ENCODE peak calls at places on chromosome 21, in eight cellular contexts. B is thyroid gland, Z is fibroblast of lung, Q is left ventricle myocardium inferior, A is fibroblast of pulmonary artery, U is fibroblast of the aortic adventitia, H is foreskin fibroblast, E is OCI-LY7. R is an unnamed sample.

GRCh38 chr21:27885296-27885711 is 918.4 kb upstream of the ADAMTS5 start:
- DNase-seq in B (no peak), Z (no peak), Q (no peak), A (no peak), U (no peak), H (no peak), E (no peak), R (no peak)

GRCh38 chr21:39316062-39316461 is 2.6 kb upstream of the BRWD1 start:
- DNase-seq in B (no peak), Z (no peak), Q (no peak), A (no peak), U (no peak), H (no peak), E (no peak), R (no peak)

GRCh38 chr21:35138665-35139381 is 89.7 kb upstream of the RUNX1 start:
- DNase-seq in B (no peak), Z (peak; percentile 100), Q (no peak), A (peak; percentile 85), U (peak; percentile 85), H (peak; percentile 54), E (peak; percentile 58), R (peak; percentile 52)

GRCh38 chr21:39048574-39048973 is 134.7 kb downstream of the PSMG1 start:
- DNase-seq in B (no peak), Z (peak; percentile 71), Q (no peak), A (peak; percentile 70), U (peak; percentile 58), H (peak; percentile 63), E (no peak), R (peak; percentile 67)

GRCh38 chr21:34243562-34243961 is 120.2 kb upstream of the KCNE2 start:
- DNase-seq in B (peak; percentile 43), Z (peak; percentile 1), Q (no peak), A (peak; percentile 45), U (peak; percentile 9), H (peak; percentile 35), E (peak; percentile 47), R (peak; percentile 66)

GRCh38 chr21:27213328-27213727 is 246.4 kb upstream of the ADAMTS5 start:
- DNase-seq in B (no peak), Z (no peak), Q (no peak), A (peak; percentile 37), U (peak; percentile 66), H (peak; percentile 41), E (no peak), R (peak; percentile 59)

GRCh38 chr21:35002879-35003722 is 46.0 kb downstream of the RUNX1 start:
- DNase-seq in B (no peak), Z (peak; percentile 94), Q (no peak), A (peak; percentile 77), U (peak; percentile 83), H (peak; percentile 73), E (no peak), R (peak; percentile 67)

GRCh38 chr21:41965447-41966340 is 11.9 kb upstream of the C2CD2 start:
- DNase-seq in B (no peak), Z (no peak), Q (no peak), A (no peak), U (no peak), H (no peak), E (no peak), R (no peak)

GRCh38 chr21:35616090-35616489 is 444.2 kb downstream of the SETD4 start:
- DNase-seq in B (no peak), Z (peak; percentile 52), Q (no peak), A (peak; percentile 69), U (peak; percentile 87), H (peak; percentile 78), E (peak; percentile 5), R (peak; percentile 58)

GRCh38 chr21:43702785-43703067 is 16.2 kb upstream of the PDXK start:
- DNase-seq in B (no peak), Z (peak; percentile 62), Q (no peak), A (no peak), U (no peak), H (peak; percentile 61), E (no peak), R (no peak)

DNA sequence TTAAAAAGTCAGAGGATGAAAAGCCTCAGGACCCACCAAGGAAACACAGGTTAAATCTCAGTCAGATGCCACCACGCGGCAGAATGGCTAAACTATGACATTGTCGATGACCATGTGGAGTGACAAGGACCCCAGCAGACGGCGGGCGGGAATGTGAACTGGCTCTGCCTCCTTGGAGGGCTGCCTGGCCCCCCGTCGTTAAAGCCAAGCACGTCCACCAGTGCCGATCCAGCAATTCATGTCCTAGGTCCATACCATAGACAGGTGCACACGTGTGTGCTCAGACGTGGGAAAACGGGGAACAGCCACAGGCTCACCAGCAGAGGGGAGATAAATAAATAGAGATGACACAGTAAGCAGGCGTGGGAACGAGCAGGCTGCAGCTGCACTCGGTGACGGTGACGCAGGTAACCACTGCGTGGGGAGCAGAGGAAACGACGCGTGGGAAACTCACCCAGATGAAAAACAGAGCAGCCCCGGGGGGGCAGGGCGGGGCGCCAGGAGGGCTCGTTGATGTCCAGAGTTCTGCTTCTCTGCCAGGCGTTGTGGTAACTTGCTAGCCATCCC is 28.3 kb upstream of the PCBP3 start:
- DNase-seq in B (no peak), Z (peak; percentile 45), Q (no peak), A (peak; percentile 41), U (peak; percentile 33), H (no peak), E (peak; percentile 18), R (peak; percentile 57)
- H3K4me3 ChIP-seq in B (no peak overlapping the region), Z (no peak overlapping the region), Q (no peak overlapping the region), A (no peak overlapping the region), U (no peak overlapping the region), H (no peak overlapping the region), E (no peak overlapping the region), R (no peak overlapping the region)

GRCh38 chr21:32351428-32351827 is 41.4 kb downstream of the URB1 start:
- DNase-seq in B (no peak), Z (no peak), Q (no peak), A (no peak), U (no peak), H (no peak), E (no peak), R (no peak)
- TF ChIP-seq CTCF in B (no peak), Z (no peak), Q (no peak), A (no peak), U (no peak), H (no peak), E (no peak), R (no peak)

GRCh38 chr21:17819114-17819877 is at the start of gene C21orf91:
- DNase-seq in B (peak; percentile 91), Z (peak; percentile 88), Q (peak; percentile 90), A (peak; percentile 90), U (peak; percentile 90), H (peak; percentile 95), E (peak; percentile 94), R (peak; percentile 86)
- H3K4me3 ChIP-seq in B (peak within 1 kb of the TSS; percentile 78), Z (peak within 1 kb of the TSS; percentile 94), Q (peak within 1 kb of the TSS; percentile 84), A (peak within 1 kb of the TSS; percentile 80), U (peak within 1 kb of the TSS; percentile 83), H (peak within 1 kb of the TSS; percentile 64), E (peak within 1 kb of the TSS; percentile 89), R (peak within 1 kb of the TSS; percentile 85)

GRCh38 chr21:15978158-15978805 is 248.5 kb downstream of the USP25 start:
- DNase-seq in B (no peak), Z (peak; percentile 95), Q (no peak), A (peak; percentile 28), U (peak; percentile 84), H (no peak), E (no peak), R (no peak)

GRCh38 chr21:15976807-15977206 is 247.0 kb downstream of the USP25 start:
- DNase-seq in B (no peak), Z (no peak), Q (no peak), A (no peak), U (no peak), H (peak; percentile 40), E (peak; percentile 1), R (no peak)
- TF ChIP-seq CTCF in B (no peak), Z (peak; percentile 49), Q (peak; percentile 12), A (peak; percentile 48), U (peak; percentile 22), H (peak; percentile 35), E (peak; percentile 68), R (peak; percentile 44)

GRCh38 chr21:16193758-16194606 is 464.2 kb downstream of the USP25 start:
- DNase-seq in B (peak; percentile 64), Z (peak; percentile 93), Q (peak; percentile 58), A (peak; percentile 88), U (peak; percentile 88), H (peak; percentile 92), E (peak; percentile 6), R (peak; percentile 80)

GRCh38 chr21:16194851-16195251 is 465.1 kb downstream of the USP25 start:
- DNase-seq in B (no peak), Z (peak; percentile 55), Q (no peak), A (peak; percentile 55), U (peak; percentile 62), H (peak; percentile 65), E (no peak), R (peak; percentile 20)

GRCh38 chr21:16195476-16195875 is 465.7 kb downstream of the USP25 start:
- DNase-seq in B (no peak), Z (peak; percentile 74), Q (no peak), A (peak; percentile 77), U (peak; percentile 85), H (peak; percentile 79), E (no peak), R (peak; percentile 77)

GRCh38 chr21:16196521-16197208 is 466.9 kb downstream of the USP25 start:
- DNase-seq in B (no peak), Z (peak; percentile 50), Q (no peak), A (peak; percentile 49), U (peak; percentile 68), H (peak; percentile 48), E (no peak), R (peak; percentile 39)

GRCh38 chr21:16195896-16196443 is 466.2 kb downstream of the USP25 start:
- DNase-seq in B (no peak), Z (peak; percentile 36), Q (no peak), A (peak; percentile 26), U (peak; percentile 42), H (peak; percentile 12), E (no peak), R (no peak)
- H3K4me3 ChIP-seq in B (no peak overlapping the region), Z (peak overlapping the region; percentile 84), Q (peak overlapping the region; percentile 68), A (peak overlapping the region; percentile 61), U (peak overlapping the region; percentile 59), H (peak overlapping the region; percentile 78), E (no peak overlapping the region), R (peak overlapping the region; percentile 40)

GRCh38 chr21:15826147-15826780 is 96.5 kb downstream of the USP25 start:
- DNase-seq in B (no peak), Z (peak; percentile 36), Q (no peak), A (peak; percentile 74), U (peak; percentile 59), H (peak; percentile 48), E (peak; percentile 36), R (peak; percentile 64)
- TF ChIP-seq CTCF in B (no peak), Z (peak; percentile 60), Q (peak; percentile 68), A (peak; percentile 66), U (peak; percentile 60), H (peak; percentile 47), E (peak; percentile 76), R (peak; percentile 67)